ENCODE peak calls at places on chromosome 22, in nine cellular contexts. J, G, V, Y, Z, E, L, P and O are unnamed samples.

GRCh38 chr22:48649466-48649865 is 1178.2 kb downstream of the BRD1 start:
- DNase-seq in J (no peak), P (no peak), Y (no peak), G (no peak), V (no peak), E (no peak), L (no peak), Z (no peak), O (no peak)

GRCh38 chr22:18068991-18069390 is 8.8 kb upstream of the PEX26 start:
- DNase-seq in P (no peak), Y (no peak), Z (no peak), G (no peak), V (no peak), E (no peak), J (no peak), L (no peak), O (no peak)

GRCh38 chr22:41526802-41527799 is 17.2 kb downstream of the POLR3H start:
- DNase-seq in J (peak; percentile 55), P (no peak), Z (no peak), E (peak; percentile 33), L (peak; percentile 60), V (no peak), G (peak; percentile 44), Y (no peak), O (peak; percentile 84)

GRCh38 chr22:28906312-28906711 is 22.9 kb downstream of the ZNRF3 start:
- DNase-seq in G (no peak), Z (no peak), E (no peak), L (no peak), Y (no peak), J (no peak), V (no peak), P (no peak), O (no peak)

GRCh38 chr22:21045585-21046294 is at the start of gene LRRC74B:
- DNase-seq in P (peak; percentile 67), L (peak; percentile 92), J (peak; percentile 88), E (peak; percentile 84), V (peak; percentile 74), Z (peak; percentile 81), Y (peak; percentile 25), G (peak; percentile 73), O (peak; percentile 86)

GRCh38 chr22:23556026-23556620 is 24.0 kb downstream of the IGLL1 start:
- DNase-seq in Z (no peak), J (no peak), P (no peak), L (no peak), Y (no peak), V (no peak), E (no peak), G (no peak), O (no peak)

GRCh38 chr22:42805016-42805997 is 51.8 kb downstream of the ARFGAP3 start:
- DNase-seq in E (no peak), Z (no peak), L (peak; percentile 61), V (peak; percentile 57), P (peak; percentile 93), Y (no peak), J (no peak), G (peak; percentile 13), O (peak; percentile 84)

GRCh38 chr22:16968218-16968595 is 39.8 kb downstream of the GAB4 start:
- DNase-seq in E (no peak), J (no peak), P (no peak), Y (no peak), L (no peak), V (no peak), G (no peak), Z (no peak), O (no peak)

GRCh38 chr22:50481440-50482106 is at the start of gene ADM2:
- DNase-seq in E (peak; percentile 39), P (peak; percentile 24), Z (no peak), Y (no peak), L (no peak), G (peak; percentile 61), V (no peak), J (peak; percentile 73), O (peak; percentile 49)

GRCh38 chr22:39311592-39312400 is 7.6 kb downstream of the RPL3 start:
- DNase-seq in V (peak; percentile 40), Z (no peak), E (no peak), G (no peak), L (no peak), Y (no peak), P (no peak), J (no peak), O (no peak)

GRCh38 chr22:39309364-39309861 is 10.0 kb downstream of the RPL3 start:
- DNase-seq in L (no peak), Y (no peak), E (no peak), J (no peak), G (no peak), Z (no peak), P (no peak), V (no peak), O (no peak)

GRCh38 chr22:39309881-39310714 is 9.3 kb downstream of the RPL3 start:
- DNase-seq in E (peak; percentile 33), G (no peak), J (no peak), P (no peak), V (peak; percentile 35), Z (no peak), L (no peak), Y (no peak), O (no peak)

GRCh38 chr22:39306456-39307361 is 12.7 kb downstream of the RPL3 start:
- DNase-seq in Z (no peak), Y (no peak), V (no peak), E (no peak), J (peak; percentile 45), P (no peak), L (no peak), G (peak; percentile 56), O (peak; percentile 49)

DNA sequence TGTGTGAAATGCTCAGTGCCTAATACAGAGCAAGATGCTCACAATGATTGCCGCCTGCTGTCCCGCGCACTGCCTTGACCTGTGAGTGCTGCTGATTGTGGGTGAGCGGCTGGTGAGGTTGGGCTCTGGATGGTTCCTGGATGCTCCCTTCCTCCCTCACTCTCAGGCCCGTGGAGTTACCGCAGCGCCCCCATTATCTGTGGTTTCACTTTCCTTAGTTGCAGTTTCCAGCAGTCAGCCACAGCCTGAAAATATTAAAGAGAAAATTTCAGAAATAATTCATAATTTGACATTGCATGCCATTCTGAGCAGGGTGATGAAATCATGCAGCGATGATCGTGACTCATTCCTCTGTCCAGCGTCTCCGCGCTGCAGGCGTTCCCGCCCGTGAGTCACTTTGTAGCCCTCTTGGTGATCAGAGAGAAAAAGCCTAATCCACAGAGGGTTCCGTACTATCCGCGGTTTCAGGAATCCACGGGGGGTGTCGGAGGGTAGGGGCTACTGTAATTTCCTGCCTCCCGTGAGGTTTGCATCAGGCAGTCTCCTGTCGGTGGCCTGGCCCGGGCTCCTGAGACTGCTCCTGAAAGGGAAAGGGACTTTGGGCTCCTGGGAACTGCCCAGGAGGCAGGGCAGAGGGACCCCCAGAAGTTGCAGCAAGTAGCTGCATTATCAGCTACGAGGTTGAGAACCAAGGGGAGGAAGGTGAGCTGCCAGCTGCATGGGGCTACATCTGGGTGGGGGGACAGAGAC is 10.6 kb downstream of the RPL3 start:
- DNase-seq in Y (no peak), Z (no peak), V (peak; percentile 86), P (no peak), E (peak; percentile 95), L (peak; percentile 83), J (peak; percentile 46), G (no peak), O (peak; percentile 73)
- H3K4me3 ChIP-seq in Y (peak overlapping the region; percentile 44), Z (no peak overlapping the region), V (no peak overlapping the region), P (no peak overlapping the region), E (peak overlapping the region; percentile 42), L (peak overlapping the region; percentile 33), J (no peak overlapping the region), G (no peak overlapping the region), O (no peak overlapping the region)

GRCh38 chr22:47435826-47436225 is 673.4 kb downstream of the TBC1D22A start:
- DNase-seq in Z (no peak), L (no peak), E (no peak), G (no peak), P (no peak), J (no peak), Y (no peak), V (no peak), O (no peak)

GRCh38 chr22:47437110-47437509 is 674.7 kb downstream of the TBC1D22A start:
- DNase-seq in Y (no peak), G (no peak), V (no peak), E (no peak), Z (no peak), L (no peak), P (no peak), J (no peak), O (no peak)

GRCh38 chr22:47435204-47435487 is 672.7 kb downstream of the TBC1D22A start:
- DNase-seq in E (no peak), P (no peak), L (no peak), Y (no peak), J (no peak), Z (no peak), G (no peak), V (no peak), O (no peak)

GRCh38 chr22:47439643-47440265 is 677.3 kb downstream of the TBC1D22A start:
- DNase-seq in J (no peak), Z (no peak), P (no peak), L (no peak), E (no peak), G (no peak), V (no peak), Y (no peak), O (peak; percentile 59)

DNA sequence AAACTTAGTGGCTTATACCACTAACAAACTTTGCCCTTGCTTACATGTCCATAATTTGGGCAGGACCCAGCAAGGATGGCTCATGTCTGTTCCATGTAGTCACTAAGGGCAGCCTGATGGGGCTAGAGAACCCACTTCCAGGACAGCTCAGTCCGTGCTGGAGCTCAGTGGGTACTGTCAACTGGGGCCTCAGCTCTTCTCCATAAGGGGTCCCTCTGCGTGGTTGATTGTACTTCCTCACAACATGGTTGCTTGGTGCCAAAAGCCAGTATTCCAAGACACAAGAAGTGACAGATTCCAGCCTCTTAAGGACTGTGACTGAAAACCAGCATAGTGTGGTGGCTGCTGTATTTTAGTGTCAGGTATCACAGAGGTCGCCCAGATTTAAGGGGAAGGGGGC is 675.2 kb downstream of the TBC1D22A start:
- DNase-seq in P (no peak), E (no peak), Y (no peak), L (no peak), G (no peak), Z (no peak), V (no peak), J (no peak), O (no peak)
- H3K4me3 ChIP-seq in P (no peak overlapping the region), E (no peak overlapping the region), Y (no peak overlapping the region), L (no peak overlapping the region), G (no peak overlapping the region), Z (no peak overlapping the region), V (no peak overlapping the region), J (no peak overlapping the region), O (no peak overlapping the region)

GRCh38 chr22:26474687-26475086 is 8.9 kb downstream of the HPS4 start:
- DNase-seq in P (no peak), Z (no peak), L (no peak), G (no peak), E (no peak), V (no peak), J (no peak), Y (no peak), O (no peak)
- H3K4me3 ChIP-seq in P (no peak overlapping the region), Z (no peak overlapping the region), L (no peak overlapping the region), G (no peak overlapping the region), E (no peak overlapping the region), V (no peak overlapping the region), J (no peak overlapping the region), Y (no peak overlapping the region), O (no peak overlapping the region)

DNA sequence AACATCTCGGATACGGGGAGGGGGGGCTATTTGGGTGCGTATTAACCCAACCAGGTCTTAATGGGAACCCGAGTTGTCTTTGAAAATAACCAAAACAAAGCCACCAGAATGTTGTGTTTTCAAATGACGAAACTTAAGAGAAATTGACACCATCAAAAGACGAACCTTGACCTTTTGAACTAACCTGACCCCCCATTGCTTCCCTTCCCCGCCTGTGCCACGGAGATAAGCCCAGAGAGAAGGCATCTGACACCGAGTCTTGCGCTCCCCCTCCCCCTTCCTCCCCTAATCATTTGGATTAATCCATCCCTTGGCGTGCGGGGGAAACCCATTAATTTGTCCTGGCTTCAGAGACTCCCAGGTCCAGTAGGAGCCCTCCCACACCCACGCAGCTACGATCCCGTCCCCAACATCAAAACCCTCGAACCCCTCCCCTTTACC is 4.5 kb upstream of the GCAT start:
- DNase-seq in J (no peak), P (peak; percentile 65), E (no peak), Y (no peak), Z (no peak), G (no peak), V (no peak), L (no peak), O (no peak)
- H3K4me3 ChIP-seq in J (peak overlapping the region; percentile 72), P (peak overlapping the region; percentile 78), E (no peak overlapping the region), Y (peak overlapping the region; percentile 77), Z (peak overlapping the region; percentile 73), G (no peak overlapping the region), V (no peak overlapping the region), L (peak overlapping the region; percentile 75), O (no peak overlapping the region)